ENCODE peak calls at places on chromosomes 6 and 20, in seven cellular contexts. X is left cardiac atrium, Z is activated B cell treated with CpG ODN at 0.5 μM for 24 hours, V is AG08395, F is body of pancreas, H is activated T-cell treated with anti-CD3 and anti-CD28 coated beads for 1 hour, G is occipital lobe. E is an unnamed sample.
A peak's percentile ranks its signal among the peaks of the same experiment; 100 is the strongest.

GRCh38 chr6:135021310-135022049 is 33.1 kb downstream of the HBS1L start:
- DNase-seq in X (no peak), G (no peak), H (no peak), Z (no peak), F (no peak), V (no peak), E (no peak)

GRCh38 chr6:14767176-14767575 is 478.7 kb upstream of the JARID2 start:
- DNase-seq in X (no peak), F (no peak), Z (no peak), G (no peak), V (no peak), H (no peak), E (no peak)

GRCh38 chr6:37819802-37820712 is 530 bp downstream of the ZFAND3 start:
- DNase-seq in X (peak; percentile 80), H (peak; percentile 15), Z (peak; percentile 34), G (no peak), F (peak; percentile 65), V (peak; percentile 47), E (no peak)

GRCh38 chr6:72865467-72865866 is 243.6 kb downstream of the KCNQ5 start:
- DNase-seq in X (no peak), F (no peak), H (no peak), V (peak; percentile 28), G (no peak), Z (no peak), E (peak; percentile 39)

GRCh38 chr20:22453244-22454080 is 130.9 kb downstream of the FOXA2 start:
- DNase-seq in F (peak; percentile 54), Z (no peak), G (no peak), H (no peak), X (no peak), V (peak; percentile 29), E (no peak)

GRCh38 chr20:1377984-1378742 is 14.7 kb downstream of the FKBP1A start:
- DNase-seq in F (no peak), V (peak; percentile 31), X (no peak), H (no peak), G (no peak), Z (no peak), E (no peak)

GRCh38 chr6:4931530-4932505 is 72.0 kb downstream of the RPP40 start:
- DNase-seq in F (no peak), H (no peak), G (no peak), V (no peak), X (no peak), Z (no peak), E (no peak)

GRCh38 chr6:112360498-112360897 is 13.4 kb downstream of the RFPL4B start:
- DNase-seq in V (no peak), X (peak; percentile 43), G (no peak), H (no peak), F (no peak), Z (no peak), E (no peak)

GRCh38 chr6:168073937-168074730 is 4.9 kb downstream of the FRMD1 start:
- DNase-seq in X (no peak), F (no peak), Z (no peak), G (no peak), H (no peak), V (no peak), E (no peak)

GRCh38 chr6:168121308-168121665 is 42.3 kb upstream of the FRMD1 start:
- DNase-seq in X (no peak), H (no peak), F (no peak), Z (peak; percentile 6), V (no peak), G (no peak), E (no peak)

GRCh38 chr6:41371461-41371991 is 36.1 kb downstream of the NCR2 start:
- DNase-seq in V (peak; percentile 59), Z (peak; percentile 31), X (peak; percentile 63), G (no peak), H (no peak), F (peak; percentile 43), E (no peak)

GRCh38 chr6:16624631-16625299 is 136.5 kb downstream of the ATXN1 start:
- DNase-seq in X (no peak), V (peak; percentile 9), H (no peak), F (no peak), Z (no peak), G (no peak), E (no peak)

GRCh38 chr6:158207452-158207788 is 39.3 kb downstream of the GTF2H5 start:
- DNase-seq in Z (no peak), G (no peak), H (no peak), F (no peak), V (no peak), X (no peak), E (no peak)

GRCh38 chr20:5652626-5653573 is 97.3 kb upstream of the SHLD1 start:
- DNase-seq in X (no peak), H (no peak), G (no peak), F (no peak), Z (no peak), V (no peak), E (no peak)

GRCh38 chr20:48098099-48098498 is 312.8 kb upstream of the SULF2 start:
- DNase-seq in Z (no peak), V (no peak), H (no peak), X (no peak), F (peak; percentile 22), G (no peak), E (no peak)

GRCh38 chr6:9062581-9062980 is 627.2 kb upstream of the SLC35B3 start:
- DNase-seq in X (no peak), H (no peak), G (no peak), F (no peak), Z (no peak), V (no peak), E (no peak)

GRCh38 chr20:57415791-57416190 is 24.6 kb downstream of the RBM38 start:
- DNase-seq in H (no peak), X (no peak), F (no peak), Z (no peak), V (no peak), G (no peak), E (no peak)

GRCh38 chr20:49252556-49253350 is 25.1 kb downstream of the ZNFX1 start:
- DNase-seq in F (peak; percentile 69), X (no peak), H (no peak), V (no peak), G (no peak), Z (no peak), E (no peak)

GRCh38 chr20:5781798-5782750 is 31.9 kb downstream of the SHLD1 start:
- DNase-seq in X (no peak), Z (no peak), H (no peak), V (no peak), G (no peak), F (peak; percentile 58), E (no peak)

GRCh38 chr6:26375270-26375669 is 7.6 kb upstream of the BTN2A2 start:
- DNase-seq in F (no peak), Z (no peak), X (no peak), G (no peak), H (no peak), V (no peak), E (no peak)

GRCh38 chr6:33727932-33728331 is 16.4 kb upstream of the UQCC2 start:
- DNase-seq in Z (no peak), G (no peak), H (no peak), V (no peak), F (peak; percentile 94), X (no peak), E (no peak)

GRCh38 chr6:140446241-140446640 is 1071.8 kb upstream of the CITED2 start:
- DNase-seq in G (no peak), V (no peak), H (no peak), F (no peak), Z (no peak), X (no peak), E (no peak)

GRCh38 chr20:669573-669972 is 6.0 kb downstream of the SCRT2 start:
- DNase-seq in X (no peak), G (no peak), V (no peak), F (no peak), H (no peak), Z (no peak), E (no peak)

GRCh38 chr20:19885576-19885956 is 127.5 kb downstream of the RIN2 start:
- DNase-seq in Z (no peak), H (no peak), X (no peak), G (no peak), F (no peak), V (no peak), E (no peak)

GRCh38 chr6:137705166-137706064 is 161.6 kb upstream of the TNFAIP3 start:
- DNase-seq in Z (peak; percentile 54), H (peak; percentile 68), G (no peak), V (peak; percentile 71), X (peak; percentile 61), F (peak; percentile 70), E (no peak)

GRCh38 chr20:258963-259362 is 1.4 kb downstream of the DEFB132 start:
- DNase-seq in X (no peak), G (no peak), Z (no peak), F (peak; percentile 13), H (no peak), V (peak; percentile 33), E (no peak)

E was measured in GM04503.